ENCODE peak calls at places on chromosomes 1 and 21, in ten cellular contexts. W is OCI-LY7; J is ovary; G is putamen; R is GM19239; H is AG09309; O is islet precursor cell; V is RKO; N is glutamatergic neuron; E is activated CD8-positive, alpha-beta memory T cell treated with anti-CD3 and anti-CD28 coated beads, Interleukin-2, amount 10 ng/mL, durations not matched to agents 7 days and 5 days. X is an unnamed sample.

GRCh38 chr1:243420968-243421675 is 165.3 kb downstream of the SDCCAG8 start:
- DNase-seq in W (no peak), J (no peak), G (peak; percentile 36), R (no peak), H (no peak), O (no peak), V (no peak), N (no peak), E (no peak), X (no peak)

GRCh38 chr21:38229260-38229877 is 27.4 kb upstream of the KCNJ15 start:
- DNase-seq in W (peak; percentile 16), J (no peak), G (no peak), R (no peak), H (no peak), O (no peak), V (no peak), N (no peak), E (no peak), X (no peak)

GRCh38 chr1:112808861-112809684 is 93.9 kb upstream of the PPM1J start:
- DNase-seq in W (peak; percentile 57), J (peak; percentile 79), G (peak; percentile 50), R (peak; percentile 67), H (no peak), O (peak; percentile 91), V (peak; percentile 75), N (peak; percentile 88), E (peak; percentile 75), X (peak; percentile 93)

GRCh38 chr1:209063816-209064664 is 519.5 kb upstream of the CAMK1G start:
- DNase-seq in W (no peak), J (no peak), G (no peak), R (no peak), H (no peak), O (peak; percentile 85), V (no peak), N (peak; percentile 27), E (no peak), X (peak; percentile 39)

GRCh38 chr21:46183910-46184624 is at the start of gene SPATC1L:
- DNase-seq in W (peak; percentile 46), J (peak; percentile 79), G (peak; percentile 72), R (peak; percentile 57), H (peak; percentile 24), O (peak; percentile 66), V (no peak), N (peak; percentile 74), E (peak; percentile 57), X (peak; percentile 89)

GRCh38 chr1:198015317-198015716 is 98.1 kb downstream of the LHX9 start:
- DNase-seq in W (no peak), J (no peak), G (no peak), R (no peak), H (no peak), O (no peak), V (no peak), N (no peak), E (no peak), X (no peak)

GRCh38 chr1:40948741-40949528 is 30.6 kb upstream of the CTPS1 start:
- DNase-seq in W (peak; percentile 29), J (no peak), G (peak; percentile 40), R (peak; percentile 14), H (peak; percentile 43), O (peak; percentile 90), V (peak; percentile 14), N (peak; percentile 74), E (peak; percentile 82), X (peak; percentile 77)

GRCh38 chr1:156945881-156946661 is 25.6 kb downstream of the LRRC71 start:
- DNase-seq in W (no peak), J (peak; percentile 30), G (no peak), R (no peak), H (no peak), O (no peak), V (no peak), N (no peak), E (no peak), X (no peak)

GRCh38 chr21:36104306-36105300 is 30.3 kb upstream of the CBR3 start:
- DNase-seq in W (no peak), J (peak; percentile 56), G (peak; percentile 81), R (no peak), H (no peak), O (peak; percentile 50), V (peak; percentile 17), N (peak; percentile 77), E (peak; percentile 45), X (no peak)

GRCh38 chr21:36825683-36826082 is 126.8 kb downstream of the SIM2 start:
- DNase-seq in W (no peak), J (no peak), G (no peak), R (no peak), H (no peak), O (peak; percentile 22), V (no peak), N (no peak), E (no peak), X (no peak)

GRCh38 chr1:196858811-196859210 is 29.0 kb upstream of the CFHR4 start:
- DNase-seq in W (no peak), J (no peak), G (no peak), R (no peak), H (no peak), O (no peak), V (no peak), N (no peak), E (no peak), X (no peak)

GRCh38 chr21:15486460-15487241 is 243.1 kb upstream of the USP25 start:
- DNase-seq in W (no peak), J (no peak), G (no peak), R (no peak), H (no peak), O (no peak), V (no peak), N (no peak), E (no peak), X (no peak)

GRCh38 chr1:59018860-59019259 is 235.0 kb upstream of the JUN start:
- DNase-seq in W (no peak), J (no peak), G (no peak), R (no peak), H (no peak), O (no peak), V (no peak), N (no peak), E (peak; percentile 23), X (no peak)

GRCh38 chr1:223620297-223620900 is 45.1 kb downstream of the CAPN8 start:
- DNase-seq in W (no peak), J (no peak), G (no peak), R (no peak), H (no peak), O (no peak), V (no peak), N (no peak), E (no peak), X (no peak)

GRCh38 chr1:76433528-76433927 is 359.0 kb downstream of the ST6GALNAC3 start:
- DNase-seq in W (no peak), J (no peak), G (no peak), R (no peak), H (peak; percentile 7), O (peak; percentile 62), V (no peak), N (no peak), E (no peak), X (no peak)

GRCh38 chr1:21573971-21574458 is 64.8 kb downstream of the ALPL start:
- DNase-seq in W (peak; percentile 67), J (peak; percentile 79), G (peak; percentile 67), R (no peak), H (no peak), O (peak; percentile 91), V (peak; percentile 43), N (peak; percentile 70), E (peak; percentile 48), X (peak; percentile 89)

GRCh38 chr1:3356827-3357457 is 97.5 kb upstream of the ARHGEF16 start:
- DNase-seq in W (no peak), J (no peak), G (no peak), R (no peak), H (no peak), O (no peak), V (no peak), N (no peak), E (no peak), X (no peak)

GRCh38 chr1:33168556-33169289 is 13.1 kb downstream of the TRIM62 start:
- DNase-seq in W (no peak), J (no peak), G (no peak), R (no peak), H (no peak), O (peak; percentile 73), V (no peak), N (no peak), E (no peak), X (peak; percentile 47)

GRCh38 chr1:92017656-92018055 is 12.1 kb upstream of the EPHX4 start:
- DNase-seq in W (no peak), J (no peak), G (no peak), R (no peak), H (no peak), O (no peak), V (no peak), N (no peak), E (no peak), X (no peak)

GRCh38 chr1:84582802-84583587 is 8.8 kb upstream of the CTBS start:
- DNase-seq in W (peak; percentile 4), J (no peak), G (no peak), R (no peak), H (no peak), O (peak; percentile 82), V (no peak), N (peak; percentile 31), E (no peak), X (no peak)

GRCh38 chr1:203860396-203860951 is 925 bp upstream of the SNRPE start:
- DNase-seq in W (no peak), J (peak; percentile 62), G (no peak), R (no peak), H (peak; percentile 10), O (no peak), V (no peak), N (no peak), E (no peak), X (no peak)

GRCh38 chr1:92070892-92071291 is 4.3 kb downstream of the SETSIP start:
- DNase-seq in W (no peak), J (no peak), G (no peak), R (no peak), H (no peak), O (no peak), V (no peak), N (no peak), E (no peak), X (no peak)

GRCh38 chr1:30199563-30199962 is 523.8 kb downstream of the MATN1 start:
- DNase-seq in W (no peak), J (no peak), G (no peak), R (no peak), H (no peak), O (no peak), V (no peak), N (no peak), E (no peak), X (no peak)

GRCh38 chr1:30748699-30749401 is 8.7 kb downstream of the LAPTM5 start:
- DNase-seq in W (no peak), J (no peak), G (peak; percentile 83), R (no peak), H (no peak), O (no peak), V (no peak), N (no peak), E (no peak), X (peak; percentile 81)

GRCh38 chr1:228765543-228765942 is 30.3 kb downstream of the RHOU start:
- DNase-seq in W (peak; percentile 22), J (no peak), G (no peak), R (peak; percentile 28), H (no peak), O (no peak), V (no peak), N (no peak), E (peak; percentile 82), X (no peak)

GRCh38 chr1:85898861-85899260 is 190.6 kb upstream of the ZNHIT6 start:
- DNase-seq in W (no peak), J (no peak), G (no peak), R (no peak), H (no peak), O (no peak), V (no peak), N (no peak), E (no peak), X (no peak)

GRCh38 chr1:27538793-27539192 is 48.8 kb upstream of the WASF2 start:
- DNase-seq in W (no peak), J (no peak), G (no peak), R (no peak), H (no peak), O (peak; percentile 93), V (peak; percentile 15), N (no peak), E (no peak), X (peak; percentile 91)

GRCh38 chr1:159869173-159869572 is 6.7 kb upstream of the VSIG8 start:
- DNase-seq in W (no peak), J (no peak), G (no peak), R (no peak), H (no peak), O (peak; percentile 89), V (peak; percentile 44), N (no peak), E (peak; percentile 68), X (peak; percentile 92)

X was measured in osteoblast.